ENCODE peak calls at places on chromosomes 16 and 17, in seven cellular contexts. J is GM04504; S is central memory CD4-positive, alpha-beta T cell; V is HS-27A; B is amniotic stem cell; I is A172; W is fibroblast of gingiva. E is an unnamed sample.

GRCh38 chr16:3266873-3267537 is 10.6 kb upstream of the MEFV start:
- DNase-seq in B (no peak), V (no peak), J (peak; percentile 88), I (peak; percentile 57), S (no peak), W (peak; percentile 81), E (no peak)

GRCh38 chr17:7483238-7484066 is 714 bp upstream of the POLR2A start:
- DNase-seq in W (peak; percentile 98), V (peak; percentile 33), B (peak; percentile 85), I (peak; percentile 88), J (peak; percentile 69), S (peak; percentile 95), E (peak; percentile 94)

GRCh38 chr17:55965051-55965450 is 188.2 kb upstream of the ANKFN1 start:
- DNase-seq in V (no peak), B (no peak), S (no peak), J (no peak), I (no peak), W (no peak), E (no peak)

GRCh38 chr16:15858921-15859668 is 2.3 kb upstream of the MYH11 start:
- DNase-seq in B (no peak), W (no peak), S (no peak), V (no peak), I (no peak), J (no peak), E (no peak)

GRCh38 chr16:89828199-89828869 is at the start of gene SPIRE2:
- DNase-seq in I (peak; percentile 54), B (peak; percentile 80), S (peak; percentile 69), J (peak; percentile 57), W (peak; percentile 62), V (no peak), E (peak; percentile 86)

GRCh38 chr17:81686614-81687013 is 2.8 kb downstream of the HGS start:
- DNase-seq in S (no peak), B (no peak), J (no peak), I (no peak), V (no peak), W (no peak), E (no peak)

GRCh38 chr17:33012522-33013033 is 20.9 kb downstream of the SPACA3 start:
- DNase-seq in I (peak; percentile 69), W (peak; percentile 86), J (peak; percentile 41), S (no peak), B (peak; percentile 92), V (peak; percentile 70), E (no peak)

GRCh38 chr17:81388612-81389367 is 6.5 kb upstream of the BAHCC1 start:
- DNase-seq in S (no peak), I (no peak), V (no peak), J (no peak), W (no peak), B (no peak), E (no peak)

GRCh38 chr17:69523252-69523861 is 108.9 kb downstream of the MAP2K6 start:
- DNase-seq in J (no peak), V (no peak), W (peak; percentile 49), S (no peak), B (peak; percentile 34), I (peak; percentile 53), E (peak; percentile 20)

GRCh38 chr16:74724820-74725549 is 24.3 kb upstream of the MLKL start:
- DNase-seq in B (peak; percentile 91), W (peak; percentile 36), V (no peak), S (no peak), J (peak; percentile 4), I (peak; percentile 80), E (no peak)

GRCh38 chr17:83079340-83079747 is at the start of gene METRNL:
- DNase-seq in J (no peak), V (no peak), S (no peak), W (peak; percentile 74), I (no peak), B (peak; percentile 54), E (peak; percentile 66)

GRCh38 chr17:45155029-45155428 is 6.6 kb upstream of the HEXIM2 start:
- DNase-seq in J (no peak), V (no peak), S (no peak), W (no peak), I (no peak), B (no peak), E (no peak)

GRCh38 chr17:46972346-46972745 is 6.7 kb downstream of the RPRML start:
- DNase-seq in B (no peak), W (no peak), I (no peak), S (no peak), V (no peak), J (no peak), E (no peak)

GRCh38 chr17:76558210-76559095 is 18.6 kb downstream of the PRCD start:
- DNase-seq in S (peak; percentile 15), W (peak; percentile 32), B (no peak), J (no peak), I (peak; percentile 25), V (no peak), E (no peak)